ENCODE peak calls at places on chromosome 4, in seven cellular contexts. B is CD8-positive, alpha-beta T cell; I is MCF 10A; D is CD4-positive, alpha-beta T cell; F is transverse colon; K is suprapubic skin; P is WTC11. V is an unnamed sample.

GRCh38 chr4:34250562-34250961 is 1993.8 kb downstream of the ARAP2 start:
- DNase-seq in B (no peak), I (peak; percentile 53), D (no peak), F (no peak), K (no peak), P (no peak), V (no peak)

GRCh38 chr4:9925750-9926439 is 95.4 kb downstream of the SLC2A9 start:
- DNase-seq in B (no peak), I (no peak), D (no peak), F (no peak), K (no peak), P (no peak), V (no peak)

GRCh38 chr4:153114771-153115321 is 89.4 kb upstream of the TRIM2 start:
- DNase-seq in B (peak; percentile 64), I (peak; percentile 83), D (peak; percentile 59), F (no peak), K (no peak), P (no peak), V (peak; percentile 15)

GRCh38 chr4:185019451-185020292 is 1.4 kb downstream of the HELT start:
- DNase-seq in B (no peak), I (no peak), D (no peak), F (no peak), K (no peak), P (peak; percentile 59), V (no peak)

GRCh38 chr4:15373363-15373762 is 54.5 kb upstream of the C1QTNF7 start:
- DNase-seq in B (no peak), I (no peak), D (no peak), F (no peak), K (no peak), P (no peak), V (no peak)

GRCh38 chr4:24988776-24989175 is 42.0 kb downstream of the LGI2 start:
- DNase-seq in B (no peak), I (peak; percentile 59), D (no peak), F (no peak), K (no peak), P (peak; percentile 58), V (no peak)

GRCh38 chr4:3673176-3673575 is 93.0 kb upstream of the ADRA2C start:
- DNase-seq in B (no peak), I (no peak), D (no peak), F (no peak), K (no peak), P (no peak), V (no peak)

GRCh38 chr4:93684571-93684970 is 144.0 kb upstream of the ATOH1 start:
- DNase-seq in B (no peak), I (no peak), D (no peak), F (no peak), K (no peak), P (no peak), V (no peak)

GRCh38 chr4:6343950-6344408 is 74.3 kb downstream of the WFS1 start:
- DNase-seq in B (no peak), I (peak; percentile 84), D (no peak), F (no peak), K (no peak), P (no peak), V (no peak)
- TF ChIP-seq CTCF in B (no peak), I (peak; percentile 43), D (no peak), F (no peak), K (no peak), P (no peak), V (no peak)

DNA sequence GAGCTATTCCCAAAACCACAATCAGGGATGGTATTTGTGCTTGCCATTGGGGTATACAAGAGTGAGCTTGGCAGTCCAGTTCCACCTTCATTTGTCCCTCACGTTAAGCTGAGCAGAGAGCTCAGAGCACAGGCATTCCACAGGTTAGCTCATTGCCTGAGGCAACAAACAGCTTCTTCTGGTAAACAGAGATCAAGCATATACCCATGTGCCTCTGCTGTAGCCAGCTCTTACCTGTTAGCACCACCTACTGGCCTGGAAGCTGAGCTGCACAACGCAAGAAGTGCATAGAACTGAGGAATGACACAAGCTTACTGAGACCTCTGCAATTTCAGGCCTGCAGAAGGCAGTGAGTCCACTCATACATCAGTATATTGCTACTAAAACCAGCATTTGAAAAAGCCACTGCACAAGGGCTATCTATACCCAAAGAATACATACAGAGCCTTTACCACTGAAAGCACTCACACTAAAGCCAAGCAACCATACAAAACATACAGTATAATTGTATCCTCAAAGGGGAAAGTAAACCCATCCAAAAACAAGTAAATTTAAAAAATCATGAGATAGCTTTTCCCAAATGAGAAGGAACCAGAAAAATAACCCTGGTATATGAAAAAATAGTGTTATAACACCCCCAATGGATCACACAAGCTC is 258.3 kb upstream of the GABRA2 start:
- DNase-seq in B (no peak), I (peak; percentile 81), D (no peak), F (peak; percentile 16), K (no peak), P (peak; percentile 63), V (no peak)
- TF ChIP-seq CTCF in B (no peak), I (peak; percentile 60), D (no peak), F (peak; percentile 51), K (no peak), P (peak; percentile 63), V (peak; percentile 27)

DNA sequence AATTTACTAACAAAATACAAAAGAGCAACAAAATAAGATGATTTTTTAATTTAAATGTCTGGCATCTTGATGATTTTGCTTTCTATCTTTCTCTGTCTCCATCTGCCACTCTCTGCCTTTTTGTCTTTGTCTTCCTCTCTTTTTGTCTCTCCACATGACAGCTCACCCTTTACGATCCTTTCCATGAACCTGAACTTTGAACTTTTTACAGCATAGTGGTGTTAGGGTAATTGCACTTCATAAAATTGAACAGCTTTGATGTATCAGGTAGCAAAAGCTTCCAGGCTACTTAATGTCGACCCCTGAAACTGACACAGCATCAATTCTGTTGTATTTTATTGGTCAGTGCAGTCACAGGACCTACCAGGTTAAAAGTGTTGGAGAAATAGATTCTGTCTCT is 1517.0 kb downstream of the ADGRL3 start:
- DNase-seq in B (no peak), I (no peak), D (no peak), F (no peak), K (no peak), P (no peak), V (no peak)
- TF ChIP-seq CTCF in B (no peak), I (no peak), D (no peak), F (no peak), K (no peak), P (no peak), V (no peak)

DNA sequence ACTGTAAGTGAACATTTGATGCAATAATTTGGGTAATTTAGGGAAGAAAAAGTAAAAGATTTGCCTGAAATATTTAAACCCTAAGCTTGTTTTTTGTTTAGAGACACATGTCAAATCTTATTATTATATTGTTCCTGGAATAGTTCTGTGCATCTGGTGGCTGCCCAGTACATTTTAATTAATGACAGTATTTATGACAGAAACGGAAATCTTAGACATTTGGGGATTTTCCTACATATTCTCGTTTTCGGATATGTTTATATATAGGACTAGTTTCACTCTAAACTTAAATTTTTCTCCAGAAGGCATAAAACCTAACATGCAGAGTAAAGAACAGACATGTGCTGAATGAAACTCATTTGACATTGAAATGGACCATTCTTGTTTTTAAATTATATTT is 125.6 kb upstream of the PAQR3 start:
- DNase-seq in B (no peak), I (no peak), D (no peak), F (no peak), K (no peak), P (no peak), V (no peak)
- TF ChIP-seq CTCF in B (no peak), I (no peak), D (no peak), F (no peak), K (no peak), P (no peak), V (no peak)

V was measured in osteocyte.